ENCODE peak calls at places on chromosomes 2 and 18, in eight cellular contexts. One of them, this sample, is unnamed.

GRCh38 chr2:14572588-14573089 is 59.9 kb upstream of the LRATD1 start:
- DNase-seq in ascending aorta: no peak
- DNase-seq in lower leg skin: no peak
- DNase-seq in adrenal gland: no peak
- DNase-seq in lower lobe of right lung: no peak
- DNase-seq in Panc1: no peak
- DNase-seq in Peyer's patch: no peak
- DNase-seq in HFF-Myc: no peak
- DNase-seq in this sample: no peak

GRCh38 chr2:43438858-43439655 is 156.8 kb downstream of the THADA start:
- DNase-seq in ascending aorta: no peak
- DNase-seq in lower leg skin: no peak
- DNase-seq in adrenal gland: no peak
- DNase-seq in lower lobe of right lung: no peak
- DNase-seq in Panc1: no peak
- DNase-seq in Peyer's patch: no peak
- DNase-seq in HFF-Myc: no peak
- DNase-seq in this sample: no peak

GRCh38 chr18:28158083-28158581 is 18.8 kb downstream of the CDH2 start:
- DNase-seq in ascending aorta: no peak
- DNase-seq in lower leg skin: no peak
- DNase-seq in adrenal gland: peak; percentile 56
- DNase-seq in lower lobe of right lung: no peak
- DNase-seq in Panc1: no peak
- DNase-seq in Peyer's patch: no peak
- DNase-seq in HFF-Myc: no peak
- DNase-seq in this sample: no peak

GRCh38 chr2:177783835-177784448 is 288.6 kb downstream of the PDE11A start:
- DNase-seq in ascending aorta: no peak
- DNase-seq in lower leg skin: no peak
- DNase-seq in adrenal gland: no peak
- DNase-seq in lower lobe of right lung: no peak
- DNase-seq in Panc1: no peak
- DNase-seq in Peyer's patch: no peak
- DNase-seq in HFF-Myc: peak; percentile 4
- DNase-seq in this sample: peak; percentile 71

GRCh38 chr2:66521459-66521858 is 86.5 kb downstream of the MEIS1 start:
- DNase-seq in ascending aorta: no peak
- DNase-seq in lower leg skin: no peak
- DNase-seq in adrenal gland: no peak
- DNase-seq in lower lobe of right lung: no peak
- DNase-seq in Panc1: no peak
- DNase-seq in Peyer's patch: no peak
- DNase-seq in HFF-Myc: no peak
- DNase-seq in this sample: no peak

GRCh38 chr2:237072067-237072931 is 13.4 kb upstream of the COPS8 start:
- DNase-seq in ascending aorta: peak; percentile 88
- DNase-seq in lower leg skin: peak; percentile 95
- DNase-seq in adrenal gland: peak; percentile 84
- DNase-seq in lower lobe of right lung: peak; percentile 81
- DNase-seq in Panc1: peak; percentile 54
- DNase-seq in Peyer's patch: peak; percentile 91
- DNase-seq in HFF-Myc: no peak
- DNase-seq in this sample: no peak

GRCh38 chr2:143856973-143857372 is 662.9 kb downstream of the ZEB2 start:
- DNase-seq in ascending aorta: no peak
- DNase-seq in lower leg skin: no peak
- DNase-seq in adrenal gland: no peak
- DNase-seq in lower lobe of right lung: no peak
- DNase-seq in Panc1: no peak
- DNase-seq in Peyer's patch: no peak
- DNase-seq in HFF-Myc: no peak
- DNase-seq in this sample: no peak

GRCh38 chr2:18829331-18829902 is 240.0 kb upstream of the NT5C1B start:
- DNase-seq in ascending aorta: no peak
- DNase-seq in lower leg skin: no peak
- DNase-seq in adrenal gland: peak; percentile 33
- DNase-seq in lower lobe of right lung: no peak
- DNase-seq in Panc1: no peak
- DNase-seq in Peyer's patch: no peak
- DNase-seq in HFF-Myc: no peak
- DNase-seq in this sample: no peak

GRCh38 chr18:8952796-8953760 is 149.4 kb upstream of the NDUFV2 start:
- DNase-seq in ascending aorta: no peak
- DNase-seq in lower leg skin: no peak
- DNase-seq in adrenal gland: no peak
- DNase-seq in lower lobe of right lung: no peak
- DNase-seq in Panc1: no peak
- DNase-seq in Peyer's patch: no peak
- DNase-seq in HFF-Myc: peak; percentile 76
- DNase-seq in this sample: peak; percentile 91

GRCh38 chr2:143586119-143586518 is 456.9 kb downstream of the ARHGAP15 start:
- DNase-seq in ascending aorta: no peak
- DNase-seq in lower leg skin: no peak
- DNase-seq in adrenal gland: no peak
- DNase-seq in lower lobe of right lung: no peak
- DNase-seq in Panc1: no peak
- DNase-seq in Peyer's patch: no peak
- DNase-seq in HFF-Myc: no peak
- DNase-seq in this sample: no peak

DNA sequence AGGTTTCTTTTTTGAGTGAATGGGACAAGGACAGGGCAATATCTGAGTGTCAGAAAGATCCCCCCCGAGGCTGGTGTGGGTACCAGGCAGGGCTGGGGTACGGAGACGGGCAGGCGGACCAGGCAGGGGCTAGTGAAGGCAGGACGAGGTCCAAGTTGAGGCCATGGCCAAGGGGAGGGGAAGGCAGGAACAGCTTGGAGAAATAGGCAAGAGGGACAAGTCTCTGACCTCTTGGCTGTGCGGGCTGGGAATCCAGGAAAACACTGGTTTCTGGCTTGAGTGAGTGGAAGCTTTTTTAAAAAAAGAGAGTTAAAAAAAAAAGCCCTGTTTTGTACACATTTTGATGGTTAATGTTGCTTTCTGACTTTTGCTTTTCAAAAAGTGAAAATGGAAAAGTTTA is 30.3 kb downstream of the ASAP2 start:
- DNase-seq in ascending aorta: peak; percentile 67
- DNase-seq in lower leg skin: peak; percentile 82
- DNase-seq in adrenal gland: peak; percentile 37
- DNase-seq in lower lobe of right lung: no peak
- DNase-seq in Panc1: no peak
- DNase-seq in Peyer's patch: no peak
- DNase-seq in HFF-Myc: no peak
- DNase-seq in this sample: no peak
- H3K4me3 ChIP-seq in ascending aorta: no peak overlapping the region
- H3K4me3 ChIP-seq in lower leg skin: no peak overlapping the region
- H3K4me3 ChIP-seq in adrenal gland: no peak overlapping the region
- H3K4me3 ChIP-seq in lower lobe of right lung: no peak overlapping the region
- H3K4me3 ChIP-seq in Panc1: peak overlapping the region; percentile 24
- H3K4me3 ChIP-seq in Peyer's patch: no peak overlapping the region
- H3K4me3 ChIP-seq in HFF-Myc: no peak overlapping the region
- H3K4me3 ChIP-seq in this sample: no peak overlapping the region

DNA sequence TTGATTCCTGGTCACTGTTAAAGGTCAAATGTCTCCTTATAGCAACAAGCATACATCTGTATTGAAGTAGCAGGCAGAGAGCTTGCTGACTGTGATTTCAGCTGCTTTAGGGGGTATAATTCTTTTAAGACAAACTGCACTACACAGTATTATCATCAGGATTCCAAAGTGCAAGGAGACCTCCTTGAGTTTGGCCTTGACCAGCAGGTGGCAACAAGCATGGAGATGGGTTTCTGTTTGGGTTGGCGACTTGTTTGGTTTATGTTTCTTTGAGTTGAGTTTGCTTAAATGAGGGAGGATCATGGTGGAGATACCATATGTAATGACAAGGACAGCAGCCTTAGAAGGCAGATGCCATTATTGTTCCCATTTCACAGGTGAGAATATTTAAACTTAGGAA is 681.0 kb upstream of the ID2 start:
- DNase-seq in ascending aorta: no peak
- DNase-seq in lower leg skin: no peak
- DNase-seq in adrenal gland: no peak
- DNase-seq in lower lobe of right lung: no peak
- DNase-seq in Panc1: no peak
- DNase-seq in Peyer's patch: no peak
- DNase-seq in HFF-Myc: no peak
- DNase-seq in this sample: no peak
- TF ChIP-seq CTCF in ascending aorta: no peak
- TF ChIP-seq CTCF in lower leg skin: no peak
- TF ChIP-seq CTCF in adrenal gland: no peak
- TF ChIP-seq CTCF in lower lobe of right lung: peak; percentile 28
- TF ChIP-seq CTCF in Panc1: peak; percentile 45
- TF ChIP-seq CTCF in Peyer's patch: peak; percentile 32
- TF ChIP-seq CTCF in HFF-Myc: peak; percentile 30
- TF ChIP-seq CTCF in this sample: no peak

DNA sequence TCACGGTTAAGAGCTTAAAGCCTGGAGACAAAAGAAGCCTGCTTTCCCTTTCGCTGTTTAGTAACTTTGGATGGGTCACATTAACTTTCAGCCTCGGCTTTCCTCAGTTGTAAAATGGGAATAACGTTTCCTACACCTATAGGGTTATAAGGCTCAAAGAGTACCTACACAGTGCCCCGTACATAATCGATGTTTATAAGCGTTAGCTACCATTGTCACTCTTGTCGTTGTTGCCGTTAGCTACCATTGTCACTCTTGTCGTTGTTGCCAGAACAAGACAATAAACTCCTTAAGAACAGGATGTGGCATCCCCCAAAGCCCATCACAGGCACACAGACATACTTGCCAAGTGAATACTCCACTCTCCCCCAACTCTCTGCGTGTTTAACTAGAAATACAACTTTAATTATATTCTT is 901 bp upstream of the MFSD6 start:
- DNase-seq in ascending aorta: no peak
- DNase-seq in lower leg skin: no peak
- DNase-seq in adrenal gland: no peak
- DNase-seq in lower lobe of right lung: no peak
- DNase-seq in Panc1: no peak
- DNase-seq in Peyer's patch: peak; percentile 58
- DNase-seq in HFF-Myc: no peak
- DNase-seq in this sample: no peak
- H3K4me3 ChIP-seq in ascending aorta: peak overlapping the region; percentile 90
- H3K4me3 ChIP-seq in lower leg skin: no peak overlapping the region
- H3K4me3 ChIP-seq in adrenal gland: no peak overlapping the region
- H3K4me3 ChIP-seq in lower lobe of right lung: peak overlapping the region; percentile 73
- H3K4me3 ChIP-seq in Panc1: peak overlapping the region; percentile 54
- H3K4me3 ChIP-seq in Peyer's patch: peak overlapping the region; percentile 75
- H3K4me3 ChIP-seq in HFF-Myc: peak overlapping the region; percentile 61
- H3K4me3 ChIP-seq in this sample: no peak overlapping the region

GRCh38 chr2:239268549-239268948 is 132.3 kb downstream of the HDAC4 start:
- DNase-seq in ascending aorta: no peak
- DNase-seq in lower leg skin: peak; percentile 48
- DNase-seq in adrenal gland: peak; percentile 17
- DNase-seq in lower lobe of right lung: no peak
- DNase-seq in Panc1: no peak
- DNase-seq in Peyer's patch: no peak
- DNase-seq in HFF-Myc: no peak
- DNase-seq in this sample: no peak

GRCh38 chr2:239267411-239267941 is 133.3 kb downstream of the HDAC4 start:
- DNase-seq in ascending aorta: peak; percentile 89
- DNase-seq in lower leg skin: peak; percentile 95
- DNase-seq in adrenal gland: peak; percentile 71
- DNase-seq in lower lobe of right lung: peak; percentile 87
- DNase-seq in Panc1: no peak
- DNase-seq in Peyer's patch: peak; percentile 96
- DNase-seq in HFF-Myc: peak; percentile 29
- DNase-seq in this sample: peak; percentile 66

GRCh38 chr2:239268082-239268481 is 132.7 kb downstream of the HDAC4 start:
- DNase-seq in ascending aorta: peak; percentile 84
- DNase-seq in lower leg skin: peak; percentile 86
- DNase-seq in adrenal gland: peak; percentile 77
- DNase-seq in lower lobe of right lung: no peak
- DNase-seq in Panc1: no peak
- DNase-seq in Peyer's patch: peak; percentile 80
- DNase-seq in HFF-Myc: no peak
- DNase-seq in this sample: no peak

GRCh38 chr2:239269959-239270358 is 130.9 kb downstream of the HDAC4 start:
- DNase-seq in ascending aorta: no peak
- DNase-seq in lower leg skin: peak; percentile 78
- DNase-seq in adrenal gland: peak; percentile 17
- DNase-seq in lower lobe of right lung: no peak
- DNase-seq in Panc1: no peak
- DNase-seq in Peyer's patch: peak; percentile 34
- DNase-seq in HFF-Myc: no peak
- DNase-seq in this sample: no peak

DNA sequence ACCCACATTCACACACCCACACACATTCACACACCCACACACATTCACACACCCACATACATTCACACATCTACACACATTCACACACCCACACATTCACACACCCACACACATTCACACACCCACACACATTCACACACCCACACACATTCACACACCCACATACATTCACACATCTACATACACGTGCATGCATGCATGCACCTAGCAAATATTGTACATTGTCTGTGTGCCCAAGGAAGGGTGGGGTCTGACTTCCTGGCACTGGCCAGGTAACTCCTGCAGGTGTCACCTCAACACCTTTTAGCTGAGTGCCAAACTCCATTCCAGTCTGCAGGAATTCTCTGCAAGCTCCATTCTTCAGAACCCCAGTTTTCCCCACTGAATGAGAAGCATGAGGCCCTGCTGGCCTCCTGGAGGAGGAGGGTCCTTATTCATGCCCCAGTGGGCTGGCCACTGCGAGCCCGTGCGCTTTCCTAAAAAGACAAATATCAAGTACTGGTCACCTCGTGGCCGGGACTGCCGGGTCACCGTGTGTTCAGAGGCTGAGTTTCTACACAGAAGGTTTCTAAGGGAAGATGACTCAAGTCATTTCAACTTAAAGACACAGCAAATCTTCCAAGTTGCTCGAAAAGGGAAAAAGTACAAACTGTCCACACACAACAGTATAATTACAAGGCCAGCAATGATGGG is 131.5 kb downstream of the HDAC4 start:
- DNase-seq in ascending aorta: no peak
- DNase-seq in lower leg skin: peak; percentile 61
- DNase-seq in adrenal gland: peak; percentile 18
- DNase-seq in lower lobe of right lung: no peak
- DNase-seq in Panc1: no peak
- DNase-seq in Peyer's patch: peak; percentile 62
- DNase-seq in HFF-Myc: no peak
- DNase-seq in this sample: no peak
- TF ChIP-seq CTCF in ascending aorta: no peak
- TF ChIP-seq CTCF in lower leg skin: no peak
- TF ChIP-seq CTCF in adrenal gland: no peak
- TF ChIP-seq CTCF in lower lobe of right lung: no peak
- TF ChIP-seq CTCF in Panc1: no peak
- TF ChIP-seq CTCF in Peyer's patch: peak; percentile 67
- TF ChIP-seq CTCF in HFF-Myc: no peak
- TF ChIP-seq CTCF in this sample: no peak

GRCh38 chr2:36058953-36059352 is 296.6 kb upstream of the CRIM1 start:
- DNase-seq in ascending aorta: no peak
- DNase-seq in lower leg skin: no peak
- DNase-seq in adrenal gland: no peak
- DNase-seq in lower lobe of right lung: peak; percentile 51
- DNase-seq in Panc1: no peak
- DNase-seq in Peyer's patch: no peak
- DNase-seq in HFF-Myc: no peak
- DNase-seq in this sample: no peak
- H3K4me3 ChIP-seq in ascending aorta: no peak overlapping the region
- H3K4me3 ChIP-seq in lower leg skin: no peak overlapping the region
- H3K4me3 ChIP-seq in adrenal gland: no peak overlapping the region
- H3K4me3 ChIP-seq in lower lobe of right lung: no peak overlapping the region
- H3K4me3 ChIP-seq in Panc1: no peak overlapping the region
- H3K4me3 ChIP-seq in Peyer's patch: no peak overlapping the region
- H3K4me3 ChIP-seq in HFF-Myc: no peak overlapping the region
- H3K4me3 ChIP-seq in this sample: no peak overlapping the region